ENCODE peak calls at places on chromosomes 16 and 17, in seven cellular contexts. S, E, L, A, R, X and H are unnamed samples.

GRCh38 chr16:30761928-30762902 is at the start of the genes CFAP119 and RNF40:
- DNase-seq in R (peak; percentile 96), X (peak; percentile 98), L (peak; percentile 93), E (peak; percentile 96), S (peak; percentile 97), A (peak; percentile 97), H (peak; percentile 97)

GRCh38 chr17:82399601-82400101 is 18.5 kb upstream of the HEXD start:
- DNase-seq in L (no peak), A (no peak), S (no peak), R (no peak), E (no peak), X (peak; percentile 66), H (peak; percentile 44)

GRCh38 chr16:83300326-83300725 is 507.5 kb upstream of the HSBP1 start:
- DNase-seq in E (no peak), X (no peak), R (no peak), L (no peak), S (no peak), A (peak; percentile 7), H (no peak)

GRCh38 chr16:29745853-29746345 is at the start of gene C16orf54:
- DNase-seq in L (no peak), A (no peak), S (no peak), X (no peak), R (no peak), E (no peak), H (no peak)

GRCh38 chr17:83058478-83059167 is 20.8 kb upstream of the METRNL start:
- DNase-seq in X (no peak), L (no peak), E (no peak), S (no peak), A (no peak), R (no peak), H (no peak)

GRCh38 chr17:66673668-66674276 is 161.1 kb upstream of the CACNG5 start:
- DNase-seq in R (peak; percentile 74), S (peak; percentile 44), E (no peak), X (peak; percentile 69), L (no peak), A (peak; percentile 30), H (peak; percentile 9)

GRCh38 chr17:82867763-82868325 is 28.0 kb upstream of the ZNF750 start:
- DNase-seq in A (no peak), R (no peak), L (no peak), E (no peak), S (no peak), X (no peak), H (no peak)

GRCh38 chr17:72699566-72699965 is 392.9 kb downstream of the SLC39A11 start:
- DNase-seq in S (peak; percentile 60), A (no peak), E (no peak), R (no peak), L (no peak), X (peak; percentile 76), H (no peak)

GRCh38 chr16:20799599-20799998 is 6.7 kb downstream of the ERI2 start:
- DNase-seq in E (no peak), L (no peak), S (no peak), R (peak; percentile 43), X (peak; percentile 56), A (no peak), H (peak; percentile 15)

GRCh38 chr17:33328129-33328528 is 35.0 kb upstream of the ASIC2 start:
- DNase-seq in L (no peak), E (no peak), A (no peak), X (peak; percentile 3), R (no peak), S (no peak), H (no peak)

GRCh38 chr17:80364091-80364691 is 50.8 kb upstream of the ENDOV start:
- DNase-seq in X (peak; percentile 12), A (no peak), R (no peak), L (no peak), E (no peak), S (no peak), H (no peak)

GRCh38 chr16:53130193-53131049 is 75.6 kb downstream of the CHD9 start:
- DNase-seq in S (peak; percentile 94), E (peak; percentile 68), X (peak; percentile 89), R (peak; percentile 92), A (peak; percentile 99), L (peak; percentile 98), H (peak; percentile 85)

GRCh38 chr17:66275651-66276050 is 26.8 kb upstream of the PRKCA start:
- DNase-seq in L (no peak), R (peak; percentile 94), A (no peak), S (peak; percentile 75), E (no peak), X (peak; percentile 100), H (no peak)

GRCh38 chr16:85187002-85187401 is 74.7 kb upstream of the CIBAR2 start:
- DNase-seq in X (peak; percentile 39), R (peak; percentile 40), S (no peak), A (no peak), E (no peak), L (no peak), H (no peak)

GRCh38 chr17:73644145-73645049 is at the start of gene SDK2:
- DNase-seq in E (no peak), L (no peak), X (no peak), R (no peak), S (no peak), A (peak; percentile 12), H (no peak)